ENCODE peak calls at places on chromosomes 2 and 18, in four cellular contexts. One of them, this sample, is unnamed.

GRCh38 chr18:76398899-76399612 is 96.0 kb downstream of the ZNF516 start:
- DNase-seq in A549: peak; percentile 50
- DNase-seq in H1: peak; percentile 90
- DNase-seq in choroid plexus epithelial cell: peak; percentile 84
- DNase-seq in this sample: no peak

GRCh38 chr2:196927318-196928225 is 1.1 kb upstream of the PGAP1 start:
- DNase-seq in choroid plexus epithelial cell: peak; percentile 92
- DNase-seq in A549: peak; percentile 29
- DNase-seq in H1: no peak
- DNase-seq in this sample: no peak

GRCh38 chr2:235206980-235207579 is 255.3 kb downstream of the SH3BP4 start:
- DNase-seq in H1: peak; percentile 43
- DNase-seq in A549: no peak
- DNase-seq in choroid plexus epithelial cell: no peak
- DNase-seq in this sample: no peak

GRCh38 chr2:206113148-206113547 is 27.2 kb upstream of the INO80D start:
- DNase-seq in H1: peak; percentile 17
- DNase-seq in choroid plexus epithelial cell: peak; percentile 47
- DNase-seq in A549: no peak
- DNase-seq in this sample: no peak

GRCh38 chr18:43159091-43159490 is 43.6 kb upstream of the RIT2 start:
- DNase-seq in choroid plexus epithelial cell: peak; percentile 82
- DNase-seq in H1: no peak
- DNase-seq in A549: no peak
- DNase-seq in this sample: no peak

GRCh38 chr2:239344857-239345216 is 56.0 kb downstream of the HDAC4 start:
- DNase-seq in choroid plexus epithelial cell: no peak
- DNase-seq in A549: no peak
- DNase-seq in H1: no peak
- DNase-seq in this sample: no peak

GRCh38 chr2:190181066-190181681 is 118.6 kb upstream of the MSTN start:
- DNase-seq in choroid plexus epithelial cell: no peak
- DNase-seq in H1: no peak
- DNase-seq in A549: no peak
- DNase-seq in this sample: no peak

GRCh38 chr2:62570861-62571698 is 65.1 kb upstream of the TMEM17 start:
- DNase-seq in H1: peak; percentile 59
- DNase-seq in A549: peak; percentile 63
- DNase-seq in choroid plexus epithelial cell: no peak
- DNase-seq in this sample: no peak

GRCh38 chr2:73716518-73717250 is 20.5 kb downstream of the TPRKB start:
- DNase-seq in choroid plexus epithelial cell: peak; percentile 38
- DNase-seq in H1: no peak
- DNase-seq in A549: peak; percentile 25
- DNase-seq in this sample: no peak

DNA sequence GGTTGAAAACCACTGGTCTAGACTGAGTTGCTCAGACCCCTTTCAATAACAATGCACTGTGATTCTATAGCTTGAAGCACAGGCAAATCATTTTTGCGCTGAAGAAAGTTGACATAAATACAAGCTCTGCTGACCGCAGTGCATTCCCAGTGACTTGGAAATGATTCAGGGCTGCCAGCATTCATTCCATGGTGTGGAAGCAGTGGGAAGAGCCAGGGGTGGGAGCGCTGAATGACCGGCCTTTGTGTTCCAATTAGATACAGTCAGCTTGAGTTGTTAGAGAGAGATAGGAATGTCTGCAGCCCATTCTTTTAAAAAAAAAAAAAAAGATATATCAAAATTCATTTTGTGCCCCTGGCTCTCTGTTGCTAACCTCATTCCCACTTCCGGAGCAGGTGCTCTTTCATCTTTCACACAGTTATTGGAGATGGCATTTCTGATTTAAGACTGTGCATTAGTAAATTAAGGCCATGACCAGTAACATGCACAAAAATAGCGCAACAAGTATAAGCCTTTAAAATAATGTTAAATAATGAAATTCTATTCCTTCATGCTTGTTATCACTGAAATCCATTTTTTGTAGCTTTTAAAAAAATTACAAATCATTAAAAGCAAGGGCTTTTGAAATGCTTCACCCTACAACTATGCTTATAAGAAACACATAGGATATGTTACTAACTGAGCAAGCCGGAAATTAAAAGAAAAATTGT is 59.4 kb upstream of the CTLA4 start:
- DNase-seq in choroid plexus epithelial cell: peak; percentile 93
- DNase-seq in A549: no peak
- DNase-seq in H1: no peak
- DNase-seq in this sample: no peak
- TF ChIP-seq CTCF in choroid plexus epithelial cell: no peak
- TF ChIP-seq CTCF in A549: no peak
- TF ChIP-seq CTCF in H1: no peak
- TF ChIP-seq CTCF in this sample: no peak

GRCh38 chr2:195029804-195030654 is 627.0 kb upstream of the SLC39A10 start:
- DNase-seq in H1: no peak
- DNase-seq in A549: peak; percentile 3
- DNase-seq in choroid plexus epithelial cell: no peak
- DNase-seq in this sample: peak; percentile 38
- H3K4me3 ChIP-seq in H1: no peak overlapping the region
- H3K4me3 ChIP-seq in A549: no peak overlapping the region
- H3K4me3 ChIP-seq in choroid plexus epithelial cell: no peak overlapping the region
- H3K4me3 ChIP-seq in this sample: no peak overlapping the region

GRCh38 chr18:47100214-47100831 is 50.0 kb downstream of the HDHD2 start:
- DNase-seq in A549: peak; percentile 31
- DNase-seq in H1: peak; percentile 86
- DNase-seq in choroid plexus epithelial cell: peak; percentile 72
- DNase-seq in this sample: no peak
- TF ChIP-seq CTCF in A549: peak; percentile 66
- TF ChIP-seq CTCF in H1: peak; percentile 58
- TF ChIP-seq CTCF in choroid plexus epithelial cell: peak; percentile 91
- TF ChIP-seq CTCF in this sample: peak; percentile 82

GRCh38 chr2:37569131-37569530 is 102.3 kb downstream of the CDC42EP3 start:
- DNase-seq in A549: no peak
- DNase-seq in choroid plexus epithelial cell: no peak
- DNase-seq in H1: no peak
- DNase-seq in this sample: no peak

GRCh38 chr2:37564356-37564755 is 107.1 kb downstream of the CDC42EP3 start:
- DNase-seq in choroid plexus epithelial cell: no peak
- DNase-seq in H1: no peak
- DNase-seq in A549: no peak
- DNase-seq in this sample: no peak

GRCh38 chr2:37563375-37564011 is 107.9 kb downstream of the CDC42EP3 start:
- DNase-seq in H1: no peak
- DNase-seq in A549: no peak
- DNase-seq in choroid plexus epithelial cell: no peak
- DNase-seq in this sample: no peak

GRCh38 chr2:37568565-37568964 is 102.9 kb downstream of the CDC42EP3 start:
- DNase-seq in H1: no peak
- DNase-seq in choroid plexus epithelial cell: no peak
- DNase-seq in A549: no peak
- DNase-seq in this sample: no peak

DNA sequence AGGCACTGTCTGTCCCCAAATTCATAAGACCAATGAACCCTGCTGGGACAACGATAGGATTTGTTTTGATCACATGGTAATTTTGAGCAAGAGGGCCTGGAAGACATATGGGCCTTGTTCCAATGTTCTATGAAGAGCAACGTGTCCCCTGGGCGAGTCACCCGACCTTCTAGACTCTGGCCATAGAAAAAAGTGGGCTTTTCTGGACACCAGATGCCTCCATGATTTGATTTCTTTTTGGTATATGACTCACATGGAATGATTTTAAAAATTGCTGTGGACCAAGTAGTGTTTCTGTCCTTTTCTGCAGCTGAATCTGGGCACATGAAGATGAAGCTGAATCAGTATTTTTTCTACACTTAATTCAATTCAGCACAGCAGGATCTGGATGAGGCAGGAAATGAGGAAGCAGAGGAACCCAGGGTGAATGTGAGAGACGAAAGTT is 104.9 kb downstream of the CDC42EP3 start:
- DNase-seq in H1: no peak
- DNase-seq in A549: no peak
- DNase-seq in choroid plexus epithelial cell: peak; percentile 74
- DNase-seq in this sample: no peak
- H3K4me3 ChIP-seq in H1: no peak overlapping the region
- H3K4me3 ChIP-seq in A549: no peak overlapping the region
- H3K4me3 ChIP-seq in choroid plexus epithelial cell: no peak overlapping the region
- H3K4me3 ChIP-seq in this sample: no peak overlapping the region

DNA sequence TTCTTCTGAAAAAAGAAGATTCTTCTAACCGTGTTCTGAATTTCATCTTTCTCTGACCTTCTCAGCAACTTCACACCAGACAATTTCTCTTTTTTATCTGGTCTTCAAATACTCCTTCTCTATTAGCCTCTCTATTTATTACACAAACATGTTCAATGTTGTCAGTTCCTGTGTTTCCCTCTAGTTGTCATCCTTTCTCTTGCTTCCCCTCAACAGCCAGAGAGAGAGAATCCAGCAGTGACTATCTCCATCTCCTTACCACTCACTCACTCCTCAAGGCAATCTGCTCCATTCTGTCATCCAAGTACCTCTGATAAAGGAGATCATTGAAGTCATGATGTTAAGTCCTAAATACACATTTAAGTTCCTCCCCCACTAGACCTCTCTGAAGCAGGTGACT is 491.9 kb upstream of the CHAC2 start:
- DNase-seq in choroid plexus epithelial cell: no peak
- DNase-seq in H1: no peak
- DNase-seq in A549: no peak
- DNase-seq in this sample: no peak
- TF ChIP-seq CTCF in choroid plexus epithelial cell: no peak
- TF ChIP-seq CTCF in H1: no peak
- TF ChIP-seq CTCF in A549: no peak
- TF ChIP-seq CTCF in this sample: no peak

DNA sequence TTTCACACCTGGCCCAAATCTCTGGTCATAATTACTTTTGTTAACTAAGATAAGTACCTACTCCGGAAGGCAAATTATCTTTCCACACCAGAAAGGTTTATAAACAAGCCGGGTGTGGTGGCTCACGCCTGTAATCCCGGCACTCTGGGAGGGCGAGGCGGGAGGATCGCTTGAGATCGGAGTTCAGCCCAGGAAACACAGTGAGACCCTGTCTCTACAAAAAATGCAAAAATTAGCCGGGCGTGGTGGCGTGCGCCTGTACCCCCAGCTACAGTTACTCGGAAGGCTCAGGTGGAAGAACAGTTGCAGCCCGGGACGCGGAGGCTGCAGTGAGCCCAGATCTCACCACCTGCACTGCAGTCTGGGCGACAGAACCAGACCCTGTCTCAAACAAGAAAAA is 2.1 kb downstream of the PUM2 start:
- DNase-seq in choroid plexus epithelial cell: no peak
- DNase-seq in H1: no peak
- DNase-seq in A549: no peak
- DNase-seq in this sample: no peak
- H3K4me3 ChIP-seq in choroid plexus epithelial cell: peak overlapping the region; percentile 14
- H3K4me3 ChIP-seq in H1: peak overlapping the region; percentile 84
- H3K4me3 ChIP-seq in A549: peak overlapping the region; percentile 84
- H3K4me3 ChIP-seq in this sample: peak overlapping the region; percentile 76

This sample was measured in LNCaP clone FGC.